ENCODE peak calls at places on chromosomes 3 and 15, in nine cellular contexts. Q is HFFc6, X is WERI-Rb-1, G is Peyer's patch, V is vagina, P is neural crest cell, W is BJ, K is fibroblast of lung, L is stomach. Z is an unnamed sample.
A peak's percentile ranks its signal among the peaks of the same experiment; 100 is the strongest.

GRCh38 chr3:109270779-109271178 is 45.5 kb downstream of the DPPA2 start:
- DNase-seq in Q (no peak), X (no peak), G (no peak), V (no peak), P (no peak), W (no peak), K (no peak), L (no peak), Z (no peak)

GRCh38 chr15:67903708-67904107 is 63.9 kb upstream of the RNU6-1 start:
- DNase-seq in Q (no peak), X (no peak), G (no peak), V (no peak), P (no peak), W (no peak), K (no peak), L (no peak), Z (no peak)

GRCh38 chr3:81758275-81758674 is 3.2 kb downstream of the GBE1 start:
- DNase-seq in Q (peak; percentile 61), X (no peak), G (no peak), V (no peak), P (no peak), W (peak; percentile 41), K (peak; percentile 92), L (no peak), Z (peak; percentile 71)

GRCh38 chr15:39979606-39980005 is 45.7 kb downstream of the EIF2AK4 start:
- DNase-seq in Q (no peak), X (no peak), G (no peak), V (no peak), P (no peak), W (no peak), K (peak; percentile 54), L (no peak), Z (no peak)

GRCh38 chr3:151268267-151269235 is 9.8 kb downstream of the P2RY14 start:
- DNase-seq in Q (no peak), X (no peak), G (no peak), V (no peak), P (no peak), W (no peak), K (no peak), L (no peak), Z (no peak)

GRCh38 chr3:56819016-56819809 is 17.5 kb upstream of the ARHGEF3 start:
- DNase-seq in Q (no peak), X (no peak), G (no peak), V (no peak), P (no peak), W (no peak), K (no peak), L (no peak), Z (no peak)

GRCh38 chr3:99509224-99509623 is 129.2 kb upstream of the COL8A1 start:
- DNase-seq in Q (peak; percentile 80), X (no peak), G (no peak), V (no peak), P (no peak), W (peak; percentile 49), K (peak; percentile 11), L (no peak), Z (no peak)

GRCh38 chr3:33481018-33481621 is 40.9 kb upstream of the UBP1 start:
- DNase-seq in Q (no peak), X (no peak), G (no peak), V (no peak), P (no peak), W (no peak), K (no peak), L (no peak), Z (no peak)

GRCh38 chr3:144989756-144990155 is 1018.1 kb downstream of the DIPK2A start:
- DNase-seq in Q (no peak), X (no peak), G (no peak), V (no peak), P (no peak), W (no peak), K (peak; percentile 84), L (no peak), Z (no peak)

DNA sequence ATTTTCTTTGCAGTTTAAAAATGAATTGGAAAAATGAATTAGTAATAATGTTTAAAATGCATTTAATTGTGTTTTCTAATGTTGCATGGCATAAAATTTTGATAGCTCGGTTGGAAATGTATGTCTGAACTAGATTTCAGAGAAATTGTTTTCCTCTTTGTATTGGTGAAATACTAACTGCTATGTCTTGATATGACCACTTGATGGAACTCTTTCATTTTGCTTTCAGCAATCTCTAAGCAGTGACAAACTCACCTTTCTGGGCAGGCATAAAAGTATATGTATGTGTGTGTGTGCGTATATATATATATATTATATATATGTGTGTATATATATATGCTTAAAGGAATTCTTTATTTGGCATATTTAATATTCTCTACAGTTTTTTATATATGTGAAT is 239.3 kb upstream of the ZNF717 start:
- DNase-seq in Q (no peak), X (no peak), G (no peak), V (no peak), P (no peak), W (no peak), K (peak; percentile 68), L (no peak), Z (no peak)
- TF ChIP-seq CTCF in Q (no peak), X (peak; percentile 26), G (no peak), V (no peak), P (peak; percentile 70), W (peak; percentile 33), K (peak; percentile 30), L (no peak), Z (peak; percentile 16)

DNA sequence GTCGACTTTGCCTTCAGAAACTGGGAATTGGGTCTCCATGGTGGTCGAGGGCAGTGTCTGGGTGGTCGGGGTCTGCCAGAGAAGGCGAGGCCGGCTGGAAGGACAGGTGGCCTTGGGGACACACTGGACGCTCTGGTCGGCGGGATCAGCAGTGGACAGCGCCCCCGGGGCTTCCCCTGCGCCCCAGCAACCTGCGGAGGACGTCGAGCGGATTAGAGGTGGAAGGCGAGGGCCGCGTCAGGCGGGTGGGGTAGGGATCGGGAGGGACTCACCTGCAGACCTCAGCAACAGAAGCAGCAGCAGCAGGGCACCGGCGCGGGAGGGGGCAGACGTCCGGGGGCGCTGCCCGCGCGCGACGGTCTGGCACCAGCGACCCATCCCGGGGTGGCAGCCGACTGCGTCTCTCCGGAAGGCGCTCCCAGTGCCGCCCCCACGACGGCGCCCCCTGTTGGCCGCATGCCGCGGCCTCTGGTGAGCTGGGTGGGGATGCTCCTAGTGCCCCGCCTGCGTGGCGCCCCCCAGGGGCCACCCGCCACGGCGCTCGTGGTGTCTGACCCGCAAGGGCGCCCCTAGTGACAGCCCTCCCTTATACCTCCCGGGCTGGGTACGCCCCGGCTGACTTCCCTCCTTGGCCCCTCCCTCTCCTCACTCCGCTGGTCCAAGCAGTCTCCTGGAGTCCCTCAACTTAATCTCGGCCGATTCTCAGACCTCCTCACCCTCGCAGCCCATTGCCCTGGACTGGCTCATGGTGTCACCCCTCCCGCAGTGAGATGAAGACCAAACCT is at the start of gene PRSS50:
- DNase-seq in Q (no peak), X (no peak), G (peak; percentile 42), V (peak; percentile 87), P (no peak), W (no peak), K (no peak), L (peak; percentile 21), Z (no peak)
- TF ChIP-seq CTCF in Q (peak; percentile 71), X (peak; percentile 52), G (no peak), V (no peak), P (peak; percentile 34), W (peak; percentile 33), K (peak; percentile 11), L (no peak), Z (peak; percentile 4)

GRCh38 chr3:15796771-15797599 is 794 bp downstream of the ANKRD28 start:
- DNase-seq in Q (peak; percentile 71), X (peak; percentile 22), G (no peak), V (no peak), P (peak; percentile 5), W (no peak), K (peak; percentile 68), L (no peak), Z (no peak)

GRCh38 chr3:15795563-15796308 is 2.0 kb downstream of the ANKRD28 start:
- DNase-seq in Q (peak; percentile 74), X (no peak), G (no peak), V (no peak), P (no peak), W (no peak), K (peak; percentile 65), L (no peak), Z (peak; percentile 53)

GRCh38 chr3:15796331-15796730 is 1.4 kb downstream of the ANKRD28 start:
- DNase-seq in Q (no peak), X (no peak), G (no peak), V (no peak), P (no peak), W (no peak), K (no peak), L (no peak), Z (no peak)

GRCh38 chr3:15794303-15794771 is 3.4 kb downstream of the ANKRD28 start:
- DNase-seq in Q (peak; percentile 75), X (no peak), G (no peak), V (no peak), P (no peak), W (no peak), K (peak; percentile 92), L (no peak), Z (no peak)

GRCh38 chr3:15794842-15795562 is 2.8 kb downstream of the ANKRD28 start:
- DNase-seq in Q (no peak), X (no peak), G (no peak), V (no peak), P (no peak), W (no peak), K (peak; percentile 51), L (no peak), Z (no peak)
- TF ChIP-seq CTCF in Q (peak; percentile 68), X (no peak), G (no peak), V (no peak), P (no peak), W (peak; percentile 30), K (peak; percentile 20), L (no peak), Z (peak; percentile 32)

GRCh38 chr15:91100561-91101355 is 701 bp downstream of the SV2B start:
- DNase-seq in Q (no peak), X (no peak), G (no peak), V (peak; percentile 6), P (no peak), W (no peak), K (peak; percentile 37), L (no peak), Z (no peak)
- TF ChIP-seq CTCF in Q (no peak), X (no peak), G (no peak), V (no peak), P (no peak), W (no peak), K (no peak), L (no peak), Z (no peak)

DNA sequence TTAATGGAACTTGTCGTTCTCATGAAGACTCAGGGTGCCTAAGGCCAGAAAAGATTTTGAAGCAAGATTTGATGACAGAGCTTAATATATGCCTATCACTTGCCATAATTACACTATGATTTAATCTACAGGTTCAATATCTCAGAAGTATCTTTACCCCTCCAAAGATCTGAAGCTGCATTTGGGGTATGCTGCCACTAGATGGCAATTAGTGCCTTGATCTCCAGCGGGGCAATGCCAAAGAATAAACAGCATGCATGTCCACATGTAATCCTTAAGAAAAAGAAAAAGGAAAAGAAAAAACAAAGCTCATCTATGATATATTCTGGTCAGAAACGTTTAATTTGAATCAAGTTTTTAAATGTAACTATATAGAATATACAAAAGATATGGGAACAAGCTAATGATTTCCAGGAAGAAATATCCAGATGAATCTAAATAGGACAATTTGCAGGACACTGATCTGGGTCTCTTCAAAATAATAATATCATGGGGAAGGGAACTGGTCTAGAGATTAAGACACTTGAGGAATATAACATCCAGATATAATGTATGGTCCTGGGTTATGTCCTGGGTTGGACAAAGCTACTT is 55.0 kb upstream of the SOX14 start:
- DNase-seq in Q (no peak), X (peak; percentile 59), G (no peak), V (no peak), P (peak; percentile 9), W (no peak), K (no peak), L (no peak), Z (no peak)
- TF ChIP-seq CTCF in Q (no peak), X (peak; percentile 64), G (no peak), V (no peak), P (peak; percentile 74), W (no peak), K (no peak), L (no peak), Z (no peak)